ENCODE peak calls at places on chromosomes 4 and X, in five cellular contexts. One of them, this sample, is unnamed.
A peak's percentile ranks its signal among the peaks of the same experiment; 100 is the strongest.

GRCh38 chr4:37682701-37683401 is 3.3 kb downstream of the RELL1 start:
- DNase-seq in BJ: no peak
- DNase-seq in suprapubic skin: no peak
- DNase-seq in GM12878: peak; percentile 87
- DNase-seq in AG09309: no peak
- DNase-seq in this sample: no peak

GRCh38 chr4:11037637-11038036 is 353.1 kb upstream of the CLNK start:
- DNase-seq in BJ: no peak
- DNase-seq in suprapubic skin: no peak
- DNase-seq in GM12878: no peak
- DNase-seq in AG09309: no peak
- DNase-seq in this sample: no peak

GRCh38 chr4:44425614-44426208 is 22.9 kb downstream of the KCTD8 start:
- DNase-seq in BJ: no peak
- DNase-seq in suprapubic skin: no peak
- DNase-seq in GM12878: no peak
- DNase-seq in AG09309: no peak
- DNase-seq in this sample: no peak

GRCh38 chrX:9997524-9997923 is 30.4 kb downstream of the CLDN34 start:
- DNase-seq in BJ: no peak
- DNase-seq in suprapubic skin: no peak
- DNase-seq in GM12878: peak; percentile 44
- DNase-seq in AG09309: no peak
- DNase-seq in this sample: no peak

GRCh38 chrX:48700951-48701653 is 4.6 kb downstream of the SUV39H1 start:
- DNase-seq in BJ: no peak
- DNase-seq in suprapubic skin: no peak
- DNase-seq in GM12878: no peak
- DNase-seq in AG09309: no peak
- DNase-seq in this sample: no peak

GRCh38 chr4:156547439-156547838 is 424.2 kb downstream of the PDGFC start:
- DNase-seq in BJ: peak; percentile 87
- DNase-seq in suprapubic skin: no peak
- DNase-seq in GM12878: no peak
- DNase-seq in AG09309: peak; percentile 77
- DNase-seq in this sample: peak; percentile 47

GRCh38 chr4:173174184-173175156 is 5.9 kb downstream of the GALNT7 start:
- DNase-seq in BJ: no peak
- DNase-seq in suprapubic skin: no peak
- DNase-seq in GM12878: no peak
- DNase-seq in AG09309: no peak
- DNase-seq in this sample: no peak

GRCh38 chr4:168723569-168723968 is 226.7 kb downstream of the PALLD start:
- DNase-seq in BJ: no peak
- DNase-seq in suprapubic skin: no peak
- DNase-seq in GM12878: no peak
- DNase-seq in AG09309: no peak
- DNase-seq in this sample: no peak

GRCh38 chr4:155339588-155339987 is 37.2 kb downstream of the MAP9 start:
- DNase-seq in BJ: no peak
- DNase-seq in suprapubic skin: no peak
- DNase-seq in GM12878: no peak
- DNase-seq in AG09309: no peak
- DNase-seq in this sample: no peak

GRCh38 chr4:100149190-100149589 is 41.1 kb downstream of the DDIT4L start:
- DNase-seq in BJ: no peak
- DNase-seq in suprapubic skin: no peak
- DNase-seq in GM12878: no peak
- DNase-seq in AG09309: no peak
- DNase-seq in this sample: no peak

GRCh38 chrX:13223868-13224555 is 95.8 kb downstream of the ATXN3L start:
- DNase-seq in BJ: peak; percentile 41
- DNase-seq in suprapubic skin: no peak
- DNase-seq in GM12878: no peak
- DNase-seq in AG09309: peak; percentile 57
- DNase-seq in this sample: peak; percentile 15

GRCh38 chrX:141278306-141278705 is 36.0 kb upstream of the SPANXC start:
- DNase-seq in BJ: no peak
- DNase-seq in suprapubic skin: no peak
- DNase-seq in GM12878: no peak
- DNase-seq in AG09309: no peak
- DNase-seq in this sample: no peak

GRCh38 chr4:180618396-180618795 is 1624.8 kb upstream of the TENM3 start:
- DNase-seq in BJ: no peak
- DNase-seq in suprapubic skin: no peak
- DNase-seq in GM12878: no peak
- DNase-seq in AG09309: no peak
- DNase-seq in this sample: no peak

GRCh38 chr4:138796761-138797160 is 218.8 kb upstream of the NOCT start:
- DNase-seq in BJ: no peak
- DNase-seq in suprapubic skin: no peak
- DNase-seq in GM12878: no peak
- DNase-seq in AG09309: no peak
- DNase-seq in this sample: no peak

GRCh38 chrX:45266456-45266855 is 65.8 kb upstream of the DIPK2B start:
- DNase-seq in BJ: no peak
- DNase-seq in suprapubic skin: no peak
- DNase-seq in GM12878: no peak
- DNase-seq in AG09309: no peak
- DNase-seq in this sample: no peak

GRCh38 chr4:104677122-104677521 is 182.4 kb upstream of the CXXC4 start:
- DNase-seq in BJ: no peak
- DNase-seq in suprapubic skin: no peak
- DNase-seq in GM12878: no peak
- DNase-seq in AG09309: no peak
- DNase-seq in this sample: no peak

GRCh38 chr4:142845293-142846070 is 619 bp downstream of the INPP4B start:
- DNase-seq in BJ: no peak
- DNase-seq in suprapubic skin: no peak
- DNase-seq in GM12878: no peak
- DNase-seq in AG09309: no peak
- DNase-seq in this sample: no peak

GRCh38 chrX:105302246-105302645 is 81.8 kb upstream of the TEX13A start:
- DNase-seq in BJ: no peak
- DNase-seq in suprapubic skin: no peak
- DNase-seq in GM12878: no peak
- DNase-seq in AG09309: no peak
- DNase-seq in this sample: no peak

GRCh38 chrX:153770606-153771175 is 6.6 kb downstream of the PLXNB3 start:
- DNase-seq in BJ: no peak
- DNase-seq in suprapubic skin: no peak
- DNase-seq in GM12878: no peak
- DNase-seq in AG09309: no peak
- DNase-seq in this sample: no peak

GRCh38 chr4:177163532-177163931 is 146.1 kb upstream of the NEIL3 start:
- DNase-seq in BJ: no peak
- DNase-seq in suprapubic skin: no peak
- DNase-seq in GM12878: no peak
- DNase-seq in AG09309: no peak
- DNase-seq in this sample: no peak

GRCh38 chrX:6052111-6052745 is 176.4 kb downstream of the NLGN4X start:
- DNase-seq in BJ: no peak
- DNase-seq in suprapubic skin: no peak
- DNase-seq in GM12878: no peak
- DNase-seq in AG09309: no peak
- DNase-seq in this sample: no peak

DNA sequence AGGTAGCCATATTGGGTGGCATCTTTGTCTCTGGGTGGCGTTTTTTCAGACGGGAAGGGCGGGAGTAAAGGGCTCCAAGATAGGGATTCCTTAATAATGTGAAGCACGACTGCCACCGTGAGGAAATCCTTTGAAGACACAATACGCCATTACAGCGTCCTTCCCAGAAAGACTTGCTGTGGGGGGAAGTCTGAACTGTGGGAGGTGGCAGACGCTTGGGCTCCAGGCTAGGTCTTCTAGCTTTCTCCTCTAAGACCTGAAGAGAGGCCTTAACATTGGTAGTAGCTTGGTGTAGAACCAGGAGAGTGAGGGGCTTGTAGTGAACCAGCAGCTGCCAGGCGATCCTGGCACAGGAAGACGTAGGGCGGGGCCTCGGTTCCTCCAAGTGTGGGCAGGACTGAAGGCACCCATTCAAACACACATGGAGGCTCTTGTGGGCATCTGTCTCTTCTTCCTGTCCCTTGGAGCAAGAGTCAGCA is 197.3 kb downstream of the OR13H1 start:
- DNase-seq in BJ: no peak
- DNase-seq in suprapubic skin: no peak
- DNase-seq in GM12878: peak; percentile 87
- DNase-seq in AG09309: no peak
- DNase-seq in this sample: no peak
- TF ChIP-seq CTCF in BJ: no peak
- TF ChIP-seq CTCF in suprapubic skin: peak; percentile 48
- TF ChIP-seq CTCF in GM12878: peak; percentile 22
- TF ChIP-seq CTCF in AG09309: peak; percentile 42
- TF ChIP-seq CTCF in this sample: peak; percentile 27

GRCh38 chr4:1169691-1170096 is 2.7 kb downstream of the SPON2 start:
- DNase-seq in BJ: no peak
- DNase-seq in suprapubic skin: no peak
- DNase-seq in GM12878: no peak
- DNase-seq in AG09309: no peak
- DNase-seq in this sample: no peak
- TF ChIP-seq CTCF in BJ: no peak
- TF ChIP-seq CTCF in suprapubic skin: no peak
- TF ChIP-seq CTCF in GM12878: no peak
- TF ChIP-seq CTCF in AG09309: no peak
- TF ChIP-seq CTCF in this sample: no peak

GRCh38 chrX:8845060-8845459 is 43.9 kb upstream of the FAM9A start:
- DNase-seq in BJ: peak; percentile 29
- DNase-seq in suprapubic skin: no peak
- DNase-seq in GM12878: no peak
- DNase-seq in AG09309: no peak
- DNase-seq in this sample: no peak
- TF ChIP-seq CTCF in BJ: peak; percentile 45
- TF ChIP-seq CTCF in suprapubic skin: no peak
- TF ChIP-seq CTCF in GM12878: no peak
- TF ChIP-seq CTCF in AG09309: peak; percentile 5
- TF ChIP-seq CTCF in this sample: no peak

GRCh38 chr4:101347267-101347556 is at the start of gene PPP3CA:
- DNase-seq in BJ: no peak
- DNase-seq in suprapubic skin: no peak
- DNase-seq in GM12878: no peak
- DNase-seq in AG09309: no peak
- DNase-seq in this sample: no peak

GRCh38 chr4:101346312-101346561 is 1.1 kb downstream of the PPP3CA start:
- DNase-seq in BJ: no peak
- DNase-seq in suprapubic skin: no peak
- DNase-seq in GM12878: no peak
- DNase-seq in AG09309: no peak
- DNase-seq in this sample: no peak

GRCh38 chr4:101346562-101347266 is 612 bp downstream of the PPP3CA start:
- DNase-seq in BJ: no peak
- DNase-seq in suprapubic skin: peak; percentile 83
- DNase-seq in GM12878: no peak
- DNase-seq in AG09309: no peak
- DNase-seq in this sample: no peak

GRCh38 chr4:101348367-101348827 is 1.1 kb upstream of the PPP3CA start:
- DNase-seq in BJ: no peak
- DNase-seq in suprapubic skin: peak; percentile 79
- DNase-seq in GM12878: no peak
- DNase-seq in AG09309: no peak
- DNase-seq in this sample: no peak

GRCh38 chr4:101347557-101348366 is 436 bp upstream of the PPP3CA start:
- DNase-seq in BJ: peak; percentile 76
- DNase-seq in suprapubic skin: peak; percentile 99
- DNase-seq in GM12878: peak; percentile 83
- DNase-seq in AG09309: peak; percentile 89
- DNase-seq in this sample: peak; percentile 96
- TF ChIP-seq CTCF in BJ: peak; percentile 35
- TF ChIP-seq CTCF in suprapubic skin: no peak
- TF ChIP-seq CTCF in GM12878: no peak
- TF ChIP-seq CTCF in AG09309: peak; percentile 20
- TF ChIP-seq CTCF in this sample: peak; percentile 11

GRCh38 chr4:96504386-96504785 is 664.5 kb downstream of the PDHA2 start:
- DNase-seq in BJ: no peak
- DNase-seq in suprapubic skin: no peak
- DNase-seq in GM12878: no peak
- DNase-seq in AG09309: no peak
- DNase-seq in this sample: no peak
- TF ChIP-seq CTCF in BJ: no peak
- TF ChIP-seq CTCF in suprapubic skin: no peak
- TF ChIP-seq CTCF in GM12878: no peak
- TF ChIP-seq CTCF in AG09309: no peak
- TF ChIP-seq CTCF in this sample: no peak

DNA sequence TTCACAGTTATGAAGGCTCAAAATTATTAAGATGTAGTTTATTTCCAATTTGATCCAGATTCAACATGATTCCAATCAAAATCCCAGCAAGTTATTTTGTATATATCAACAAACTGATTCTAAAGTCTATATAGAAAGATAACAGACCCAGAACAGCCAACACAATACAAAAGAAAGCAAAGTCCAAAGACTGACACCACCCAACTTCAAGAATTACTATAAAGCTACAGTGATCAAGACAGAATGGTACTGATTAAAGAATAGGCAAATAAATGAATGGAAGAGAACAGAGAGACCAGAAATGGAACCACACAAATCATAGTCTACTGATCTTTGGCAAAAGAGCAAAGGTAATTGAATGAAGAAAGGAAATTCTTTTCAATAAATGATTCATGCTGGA is 34.9 kb downstream of the NFXL1 start:
- DNase-seq in BJ: no peak
- DNase-seq in suprapubic skin: no peak
- DNase-seq in GM12878: no peak
- DNase-seq in AG09309: no peak
- DNase-seq in this sample: no peak
- TF ChIP-seq CTCF in BJ: no peak
- TF ChIP-seq CTCF in suprapubic skin: no peak
- TF ChIP-seq CTCF in GM12878: no peak
- TF ChIP-seq CTCF in AG09309: no peak
- TF ChIP-seq CTCF in this sample: no peak

DNA sequence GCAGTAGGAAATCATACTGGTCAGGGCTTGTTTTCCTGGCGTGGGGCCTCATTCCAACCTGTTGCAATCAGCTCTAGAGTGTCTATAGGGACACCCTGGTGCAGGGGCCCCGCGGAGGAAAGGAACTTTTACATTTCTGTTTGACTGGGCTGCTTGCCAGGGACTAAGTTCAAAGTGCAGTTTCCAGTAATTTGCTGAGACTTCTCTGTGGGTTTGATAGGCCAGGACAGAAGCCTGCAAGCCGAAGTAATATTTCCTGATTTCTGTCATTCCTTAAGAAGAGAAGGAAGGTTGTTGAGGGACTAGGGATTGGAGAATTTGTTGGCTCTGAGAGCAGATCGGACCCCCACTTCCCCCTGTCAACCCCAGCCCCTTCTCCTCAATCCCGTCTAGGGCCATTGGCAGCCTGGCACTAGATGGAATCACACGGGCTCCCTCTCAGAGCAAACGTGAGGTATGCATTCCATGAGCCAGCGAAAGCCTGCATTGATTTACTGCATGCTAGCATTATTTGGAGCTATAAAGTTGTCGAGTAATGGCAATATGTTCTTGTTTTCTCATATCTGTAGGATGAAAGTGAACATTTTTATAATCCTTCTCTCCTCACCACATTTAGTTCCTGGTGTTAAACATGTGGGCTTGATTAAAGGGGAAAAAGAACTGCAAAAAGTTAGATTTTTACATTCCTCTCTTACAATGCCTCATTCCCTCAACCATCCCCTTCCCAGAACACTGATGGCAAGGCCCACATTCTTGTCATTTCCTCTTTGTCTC is 159.1 kb downstream of the SPRY1 start:
- DNase-seq in BJ: peak; percentile 38
- DNase-seq in suprapubic skin: peak; percentile 85
- DNase-seq in GM12878: no peak
- DNase-seq in AG09309: peak; percentile 39
- DNase-seq in this sample: peak; percentile 15
- TF ChIP-seq CTCF in BJ: no peak
- TF ChIP-seq CTCF in suprapubic skin: no peak
- TF ChIP-seq CTCF in GM12878: no peak
- TF ChIP-seq CTCF in AG09309: no peak
- TF ChIP-seq CTCF in this sample: no peak

GRCh38 chr4:48129307-48130014 is 4.6 kb downstream of the TXK start:
- DNase-seq in BJ: no peak
- DNase-seq in suprapubic skin: no peak
- DNase-seq in GM12878: no peak
- DNase-seq in AG09309: no peak
- DNase-seq in this sample: no peak
- TF ChIP-seq CTCF in BJ: peak; percentile 17
- TF ChIP-seq CTCF in suprapubic skin: no peak
- TF ChIP-seq CTCF in GM12878: peak; percentile 20
- TF ChIP-seq CTCF in AG09309: no peak
- TF ChIP-seq CTCF in this sample: no peak

This sample was measured in AG09319.